ENCODE peak calls at places on chromosome 18, in seven cellular contexts. One of them, this sample, is unnamed.

GRCh38 chr18:629303-630150 is 27.9 kb upstream of the TYMS start:
- DNase-seq in choroid plexus epithelial cell: no peak
- DNase-seq in DMS153: no peak
- DNase-seq in cerebellar cortex: no peak
- DNase-seq in hypothalamus: no peak
- DNase-seq in RPMI7951: no peak
- DNase-seq in glutamatergic neuron: no peak
- DNase-seq in this sample: no peak

GRCh38 chr18:3983351-3983969 is 471.6 kb downstream of the DLGAP1 start:
- DNase-seq in choroid plexus epithelial cell: no peak
- DNase-seq in DMS153: no peak
- DNase-seq in cerebellar cortex: no peak
- DNase-seq in hypothalamus: no peak
- DNase-seq in RPMI7951: peak; percentile 64
- DNase-seq in glutamatergic neuron: no peak
- DNase-seq in this sample: peak; percentile 89

GRCh38 chr18:41165625-41166024 is 789.4 kb upstream of the PIK3C3 start:
- DNase-seq in choroid plexus epithelial cell: peak; percentile 19
- DNase-seq in DMS153: no peak
- DNase-seq in cerebellar cortex: no peak
- DNase-seq in hypothalamus: no peak
- DNase-seq in RPMI7951: no peak
- DNase-seq in glutamatergic neuron: no peak
- DNase-seq in this sample: peak; percentile 8

GRCh38 chr18:44079602-44080001 is 601.1 kb upstream of the SETBP1 start:
- DNase-seq in choroid plexus epithelial cell: peak; percentile 89
- DNase-seq in DMS153: no peak
- DNase-seq in cerebellar cortex: no peak
- DNase-seq in hypothalamus: no peak
- DNase-seq in RPMI7951: peak; percentile 55
- DNase-seq in glutamatergic neuron: no peak
- DNase-seq in this sample: peak; percentile 81

GRCh38 chr18:74541703-74542555 is 7.6 kb downstream of the CNDP1 start:
- DNase-seq in choroid plexus epithelial cell: no peak
- DNase-seq in DMS153: no peak
- DNase-seq in cerebellar cortex: no peak
- DNase-seq in hypothalamus: peak; percentile 38
- DNase-seq in RPMI7951: no peak
- DNase-seq in glutamatergic neuron: no peak
- DNase-seq in this sample: no peak

GRCh38 chr18:1585881-1586488 is 681.3 kb downstream of the ADCYAP1 start:
- DNase-seq in choroid plexus epithelial cell: peak; percentile 62
- DNase-seq in DMS153: no peak
- DNase-seq in cerebellar cortex: peak; percentile 25
- DNase-seq in hypothalamus: no peak
- DNase-seq in RPMI7951: peak; percentile 41
- DNase-seq in glutamatergic neuron: no peak
- DNase-seq in this sample: peak; percentile 45

GRCh38 chr18:5986257-5986909 is 91.1 kb upstream of the TMEM200C start:
- DNase-seq in choroid plexus epithelial cell: no peak
- DNase-seq in DMS153: no peak
- DNase-seq in cerebellar cortex: no peak
- DNase-seq in hypothalamus: no peak
- DNase-seq in RPMI7951: no peak
- DNase-seq in glutamatergic neuron: no peak
- DNase-seq in this sample: no peak

GRCh38 chr18:3151379-3152264 is 68.1 kb downstream of the MYOM1 start:
- DNase-seq in choroid plexus epithelial cell: peak; percentile 62
- DNase-seq in DMS153: no peak
- DNase-seq in cerebellar cortex: peak; percentile 48
- DNase-seq in hypothalamus: no peak
- DNase-seq in RPMI7951: peak; percentile 22
- DNase-seq in glutamatergic neuron: no peak
- DNase-seq in this sample: peak; percentile 54

GRCh38 chr18:41744664-41745063 is 210.4 kb upstream of the PIK3C3 start:
- DNase-seq in choroid plexus epithelial cell: no peak
- DNase-seq in DMS153: no peak
- DNase-seq in cerebellar cortex: no peak
- DNase-seq in hypothalamus: no peak
- DNase-seq in RPMI7951: no peak
- DNase-seq in glutamatergic neuron: no peak
- DNase-seq in this sample: no peak

GRCh38 chr18:10973579-10974260 is 175.6 kb downstream of the PIEZO2 start:
- DNase-seq in choroid plexus epithelial cell: peak; percentile 28
- DNase-seq in DMS153: no peak
- DNase-seq in cerebellar cortex: no peak
- DNase-seq in hypothalamus: no peak
- DNase-seq in RPMI7951: peak; percentile 66
- DNase-seq in glutamatergic neuron: no peak
- DNase-seq in this sample: peak; percentile 40

GRCh38 chr18:35096677-35097011 is 55.4 kb downstream of the MAPRE2 start:
- DNase-seq in choroid plexus epithelial cell: no peak
- DNase-seq in DMS153: no peak
- DNase-seq in cerebellar cortex: no peak
- DNase-seq in hypothalamus: no peak
- DNase-seq in RPMI7951: no peak
- DNase-seq in glutamatergic neuron: no peak
- DNase-seq in this sample: no peak

GRCh38 chr18:62717850-62718229 is 2.5 kb downstream of the PHLPP1 start:
- DNase-seq in choroid plexus epithelial cell: peak; percentile 64
- DNase-seq in DMS153: no peak
- DNase-seq in cerebellar cortex: no peak
- DNase-seq in hypothalamus: no peak
- DNase-seq in RPMI7951: no peak
- DNase-seq in glutamatergic neuron: no peak
- DNase-seq in this sample: peak; percentile 48

GRCh38 chr18:5294618-5295230 is 802 bp downstream of the ZBTB14 start:
- DNase-seq in choroid plexus epithelial cell: peak; percentile 58
- DNase-seq in DMS153: no peak
- DNase-seq in cerebellar cortex: peak; percentile 58
- DNase-seq in hypothalamus: peak; percentile 38
- DNase-seq in RPMI7951: peak; percentile 58
- DNase-seq in glutamatergic neuron: peak; percentile 65
- DNase-seq in this sample: peak; percentile 60

GRCh38 chr18:10465157-10465990 is 10.9 kb downstream of the APCDD1 start:
- DNase-seq in choroid plexus epithelial cell: no peak
- DNase-seq in DMS153: no peak
- DNase-seq in cerebellar cortex: no peak
- DNase-seq in hypothalamus: no peak
- DNase-seq in RPMI7951: no peak
- DNase-seq in glutamatergic neuron: no peak
- DNase-seq in this sample: no peak

GRCh38 chr18:55012041-55012440 is 52.8 kb upstream of the CCDC68 start:
- DNase-seq in choroid plexus epithelial cell: peak; percentile 68
- DNase-seq in DMS153: no peak
- DNase-seq in cerebellar cortex: no peak
- DNase-seq in hypothalamus: no peak
- DNase-seq in RPMI7951: peak; percentile 14
- DNase-seq in glutamatergic neuron: no peak
- DNase-seq in this sample: no peak

GRCh38 chr18:22066083-22066485 is 103.3 kb upstream of the GATA6 start:
- DNase-seq in choroid plexus epithelial cell: no peak
- DNase-seq in DMS153: no peak
- DNase-seq in cerebellar cortex: no peak
- DNase-seq in hypothalamus: no peak
- DNase-seq in RPMI7951: no peak
- DNase-seq in glutamatergic neuron: no peak
- DNase-seq in this sample: no peak

GRCh38 chr18:6748241-6748640 is 18.7 kb downstream of the ARHGAP28 start:
- DNase-seq in choroid plexus epithelial cell: no peak
- DNase-seq in DMS153: no peak
- DNase-seq in cerebellar cortex: peak; percentile 3
- DNase-seq in hypothalamus: no peak
- DNase-seq in RPMI7951: no peak
- DNase-seq in glutamatergic neuron: no peak
- DNase-seq in this sample: no peak

GRCh38 chr18:10020176-10020575 is 106.4 kb downstream of the VAPA start:
- DNase-seq in choroid plexus epithelial cell: peak; percentile 35
- DNase-seq in DMS153: peak; percentile 92
- DNase-seq in cerebellar cortex: no peak
- DNase-seq in hypothalamus: no peak
- DNase-seq in RPMI7951: no peak
- DNase-seq in glutamatergic neuron: no peak
- DNase-seq in this sample: peak; percentile 34

GRCh38 chr18:24930974-24931373 is 421.0 kb downstream of the ZNF521 start:
- DNase-seq in choroid plexus epithelial cell: no peak
- DNase-seq in DMS153: no peak
- DNase-seq in cerebellar cortex: no peak
- DNase-seq in hypothalamus: no peak
- DNase-seq in RPMI7951: no peak
- DNase-seq in glutamatergic neuron: no peak
- DNase-seq in this sample: no peak

GRCh38 chr18:42412896-42413295 is 457.9 kb downstream of the PIK3C3 start:
- DNase-seq in choroid plexus epithelial cell: peak; percentile 42
- DNase-seq in DMS153: no peak
- DNase-seq in cerebellar cortex: no peak
- DNase-seq in hypothalamus: no peak
- DNase-seq in RPMI7951: peak; percentile 51
- DNase-seq in glutamatergic neuron: no peak
- DNase-seq in this sample: peak; percentile 84

GRCh38 chr18:37668971-37669747 is 103.6 kb upstream of the CELF4 start:
- DNase-seq in choroid plexus epithelial cell: no peak
- DNase-seq in DMS153: peak; percentile 85
- DNase-seq in cerebellar cortex: peak; percentile 36
- DNase-seq in hypothalamus: peak; percentile 20
- DNase-seq in RPMI7951: no peak
- DNase-seq in glutamatergic neuron: no peak
- DNase-seq in this sample: no peak

GRCh38 chr18:45493830-45494229 is 121.4 kb upstream of the SLC14A2 start:
- DNase-seq in choroid plexus epithelial cell: no peak
- DNase-seq in DMS153: no peak
- DNase-seq in cerebellar cortex: no peak
- DNase-seq in hypothalamus: no peak
- DNase-seq in RPMI7951: no peak
- DNase-seq in glutamatergic neuron: no peak
- DNase-seq in this sample: no peak

GRCh38 chr18:10398571-10398970 is 55.9 kb upstream of the APCDD1 start:
- DNase-seq in choroid plexus epithelial cell: no peak
- DNase-seq in DMS153: no peak
- DNase-seq in cerebellar cortex: peak; percentile 26
- DNase-seq in hypothalamus: no peak
- DNase-seq in RPMI7951: no peak
- DNase-seq in glutamatergic neuron: no peak
- DNase-seq in this sample: no peak

GRCh38 chr18:58682429-58683069 is 11.3 kb downstream of the MALT1 start:
- DNase-seq in choroid plexus epithelial cell: peak; percentile 93
- DNase-seq in DMS153: no peak
- DNase-seq in cerebellar cortex: no peak
- DNase-seq in hypothalamus: no peak
- DNase-seq in RPMI7951: peak; percentile 83
- DNase-seq in glutamatergic neuron: no peak
- DNase-seq in this sample: peak; percentile 95

GRCh38 chr18:319745-320144 is 51.9 kb upstream of the THOC1 start:
- DNase-seq in choroid plexus epithelial cell: no peak
- DNase-seq in DMS153: no peak
- DNase-seq in cerebellar cortex: no peak
- DNase-seq in hypothalamus: no peak
- DNase-seq in RPMI7951: no peak
- DNase-seq in glutamatergic neuron: no peak
- DNase-seq in this sample: no peak

GRCh38 chr18:8800445-8800844 is 95.1 kb downstream of the MTCL1 start:
- DNase-seq in choroid plexus epithelial cell: peak; percentile 96
- DNase-seq in DMS153: no peak
- DNase-seq in cerebellar cortex: no peak
- DNase-seq in hypothalamus: no peak
- DNase-seq in RPMI7951: peak; percentile 97
- DNase-seq in glutamatergic neuron: no peak
- DNase-seq in this sample: peak; percentile 97

GRCh38 chr18:28063181-28063790 is 113.6 kb downstream of the CDH2 start:
- DNase-seq in choroid plexus epithelial cell: peak; percentile 38
- DNase-seq in DMS153: no peak
- DNase-seq in cerebellar cortex: no peak
- DNase-seq in hypothalamus: no peak
- DNase-seq in RPMI7951: peak; percentile 35
- DNase-seq in glutamatergic neuron: no peak
- DNase-seq in this sample: peak; percentile 51

GRCh38 chr18:22446325-22446724 is 28.6 kb upstream of the CTAGE1 start:
- DNase-seq in choroid plexus epithelial cell: no peak
- DNase-seq in DMS153: no peak
- DNase-seq in cerebellar cortex: no peak
- DNase-seq in hypothalamus: no peak
- DNase-seq in RPMI7951: no peak
- DNase-seq in glutamatergic neuron: no peak
- DNase-seq in this sample: no peak

GRCh38 chr18:11665146-11665545 is 23.9 kb upstream of the GNAL start:
- DNase-seq in choroid plexus epithelial cell: no peak
- DNase-seq in DMS153: no peak
- DNase-seq in cerebellar cortex: no peak
- DNase-seq in hypothalamus: no peak
- DNase-seq in RPMI7951: no peak
- DNase-seq in glutamatergic neuron: no peak
- DNase-seq in this sample: no peak

GRCh38 chr18:8794133-8794986 is 89.0 kb downstream of the MTCL1 start:
- DNase-seq in choroid plexus epithelial cell: peak; percentile 58
- DNase-seq in DMS153: no peak
- DNase-seq in cerebellar cortex: no peak
- DNase-seq in hypothalamus: no peak
- DNase-seq in RPMI7951: peak; percentile 74
- DNase-seq in glutamatergic neuron: no peak
- DNase-seq in this sample: no peak

GRCh38 chr18:36465970-36466369 is 168.5 kb downstream of the FHOD3 start:
- DNase-seq in choroid plexus epithelial cell: no peak
- DNase-seq in DMS153: no peak
- DNase-seq in cerebellar cortex: no peak
- DNase-seq in hypothalamus: no peak
- DNase-seq in RPMI7951: no peak
- DNase-seq in glutamatergic neuron: no peak
- DNase-seq in this sample: no peak

GRCh38 chr18:45186832-45187231 is 428.4 kb upstream of the SLC14A2 start:
- DNase-seq in choroid plexus epithelial cell: no peak
- DNase-seq in DMS153: no peak
- DNase-seq in cerebellar cortex: no peak
- DNase-seq in hypothalamus: no peak
- DNase-seq in RPMI7951: peak; percentile 36
- DNase-seq in glutamatergic neuron: no peak
- DNase-seq in this sample: no peak

GRCh38 chr18:24196764-24197163 is 57.9 kb downstream of the CABYR start:
- DNase-seq in choroid plexus epithelial cell: no peak
- DNase-seq in DMS153: no peak
- DNase-seq in cerebellar cortex: no peak
- DNase-seq in hypothalamus: no peak
- DNase-seq in RPMI7951: no peak
- DNase-seq in glutamatergic neuron: no peak
- DNase-seq in this sample: no peak

GRCh38 chr18:47080872-47081271 is 45.5 kb upstream of the ELOA2 start:
- DNase-seq in choroid plexus epithelial cell: no peak
- DNase-seq in DMS153: no peak
- DNase-seq in cerebellar cortex: no peak
- DNase-seq in hypothalamus: no peak
- DNase-seq in RPMI7951: no peak
- DNase-seq in glutamatergic neuron: no peak
- DNase-seq in this sample: no peak

GRCh38 chr18:3246636-3247242 is 862 bp upstream of the MYL12A start:
- DNase-seq in choroid plexus epithelial cell: no peak
- DNase-seq in DMS153: no peak
- DNase-seq in cerebellar cortex: no peak
- DNase-seq in hypothalamus: peak; percentile 18
- DNase-seq in RPMI7951: no peak
- DNase-seq in glutamatergic neuron: no peak
- DNase-seq in this sample: no peak

GRCh38 chr18:61896767-61897166 is 4.0 kb upstream of the RNF152 start:
- DNase-seq in choroid plexus epithelial cell: peak; percentile 58
- DNase-seq in DMS153: no peak
- DNase-seq in cerebellar cortex: peak; percentile 98
- DNase-seq in hypothalamus: no peak
- DNase-seq in RPMI7951: peak; percentile 83
- DNase-seq in glutamatergic neuron: no peak
- DNase-seq in this sample: peak; percentile 76

GRCh38 chr18:21444465-21445023 is 156.0 kb downstream of the ESCO1 start:
- DNase-seq in choroid plexus epithelial cell: peak; percentile 82
- DNase-seq in DMS153: peak; percentile 19
- DNase-seq in cerebellar cortex: peak; percentile 65
- DNase-seq in hypothalamus: no peak
- DNase-seq in RPMI7951: peak; percentile 49
- DNase-seq in glutamatergic neuron: no peak
- DNase-seq in this sample: peak; percentile 79

This sample was measured in cardiac fibroblast.